ENCODE peak calls at places on chromosome 3, in four cellular contexts. Y, Z, M and D are unnamed samples.
A peak's percentile ranks its signal among the peaks of the same experiment; 100 is the strongest.

GRCh38 chr3:150770662-150771061 is 7.7 kb upstream of the SIAH2 start:
- DNase-seq in Y (no peak), Z (no peak), M (peak; percentile 76), D (no peak)

GRCh38 chr3:161744366-161744765 is 247.8 kb downstream of the OTOL1 start:
- DNase-seq in Y (no peak), Z (no peak), M (no peak), D (no peak)

GRCh38 chr3:186653984-186654383 is 11.8 kb upstream of the HRG start:
- DNase-seq in Y (peak; percentile 32), Z (no peak), M (peak; percentile 60), D (peak; percentile 15)

GRCh38 chr3:67200618-67201017 is 202.5 kb downstream of the KBTBD8 start:
- DNase-seq in Y (no peak), Z (no peak), M (no peak), D (no peak)

GRCh38 chr3:30426319-30426993 is 179.9 kb upstream of the TGFBR2 start:
- DNase-seq in Y (no peak), Z (no peak), M (no peak), D (no peak)

GRCh38 chr3:59085976-59086375 is 36.2 kb upstream of the CFAP20DC start:
- DNase-seq in Y (no peak), Z (no peak), M (no peak), D (no peak)

GRCh38 chr3:40422861-40423260 is 34.3 kb upstream of the RPL14 start:
- DNase-seq in Y (no peak), Z (no peak), M (no peak), D (no peak)

GRCh38 chr3:64936570-64936969 is 248.8 kb upstream of the ADAMTS9 start:
- DNase-seq in Y (no peak), Z (no peak), M (no peak), D (no peak)

GRCh38 chr3:171407746-171408145 is 52.5 kb downstream of the TNIK start:
- DNase-seq in Y (no peak), Z (no peak), M (no peak), D (no peak)

GRCh38 chr3:62131620-62132019 is 241.7 kb downstream of the FEZF2 start:
- DNase-seq in Y (peak; percentile 28), Z (no peak), M (no peak), D (no peak)

GRCh38 chr3:169812124-169812843 is 386 bp upstream of the LRRIQ4 start:
- DNase-seq in Y (peak; percentile 87), Z (peak; percentile 5), M (no peak), D (no peak)

GRCh38 chr3:190183121-190183520 is 62.4 kb upstream of the P3H2 start:
- DNase-seq in Y (no peak), Z (no peak), M (no peak), D (peak; percentile 90)
- TF ChIP-seq PBX3 in Y (no peak), Z (no peak), M (no peak), D (no peak)

GRCh38 chr3:127320529-127321121 is 32.8 kb upstream of the PRR20G start:
- DNase-seq in Y (no peak), Z (no peak), M (no peak), D (no peak)
- TF ChIP-seq PBX3 in Y (no peak), Z (no peak), M (no peak), D (no peak)

GRCh38 chr3:185175370-185175987 is 22.6 kb upstream of the C3orf70 start:
- DNase-seq in Y (peak; percentile 17), Z (peak; percentile 27), M (peak; percentile 92), D (no peak)
- TF ChIP-seq PBX3 in Y (no peak), Z (no peak), M (no peak), D (no peak)

GRCh38 chr3:103991461-103992115 is 1375.1 kb upstream of the ALCAM start:
- DNase-seq in Y (no peak), Z (no peak), M (no peak), D (no peak)
- TF ChIP-seq PBX3 in Y (no peak), Z (no peak), M (no peak), D (no peak)

DNA sequence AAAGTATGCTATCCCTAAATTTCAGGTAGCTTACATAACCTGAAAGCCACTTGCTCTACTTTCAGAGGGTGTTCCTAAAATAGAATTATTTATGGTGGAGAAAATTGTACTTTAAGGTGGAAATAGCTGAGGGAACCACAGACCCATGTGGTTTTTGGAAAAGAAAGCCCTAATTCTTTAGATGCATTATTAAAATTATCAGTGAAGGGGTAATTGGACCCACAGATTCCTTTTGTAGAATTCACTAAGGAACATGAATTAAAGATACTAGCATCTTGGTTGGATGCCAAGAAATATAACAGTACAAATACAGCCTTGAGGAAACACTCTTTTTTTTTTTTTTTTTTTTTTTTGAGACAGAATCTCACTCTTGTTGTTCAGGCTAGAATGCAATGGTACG is 37.8 kb downstream of the DPPA2 start:
- DNase-seq in Y (no peak), Z (no peak), M (no peak), D (no peak)
- TF ChIP-seq PBX3 in Y (no peak), Z (no peak), M (no peak), D (no peak)

GRCh38 chr3:125374501-125374995 is 577 bp downstream of the ZNF148 start:
- DNase-seq in Y (peak; percentile 86), Z (no peak), M (peak; percentile 43), D (peak; percentile 19)
- TF ChIP-seq PBX3 in Y (no peak), Z (no peak), M (no peak), D (no peak)

GRCh38 chr3:159824341-159824740 is 164.3 kb upstream of the IL12A start:
- DNase-seq in Y (no peak), Z (no peak), M (peak; percentile 34), D (peak; percentile 88)
- TF ChIP-seq PBX3 in Y (peak; percentile 93), Z (no peak), M (no peak), D (peak; percentile 53)